ENCODE peak calls at places on chromosome 1, in eight cellular contexts. Q is GM12892, N is progenitor cell of endocrine pancreas, K is heart right ventricle, B is pancreas, S is lower lobe of right lung, E is ELR, M is right lobe of liver. P is an unnamed sample.

GRCh38 chr1:211736351-211736915 is 61.0 kb upstream of the NEK2 start:
- DNase-seq in Q (no peak), N (no peak), K (no peak), B (no peak), S (no peak), E (no peak), M (no peak), P (no peak)

GRCh38 chr1:87398644-87399043 is 70.0 kb downstream of the LMO4 start:
- DNase-seq in Q (no peak), N (no peak), K (no peak), B (no peak), S (no peak), E (peak; percentile 47), M (no peak), P (no peak)

GRCh38 chr1:214823311-214824117 is 220.5 kb downstream of the CENPF start:
- DNase-seq in Q (no peak), N (no peak), K (no peak), B (no peak), S (no peak), E (no peak), M (no peak), P (no peak)

GRCh38 chr1:6163191-6163972 is 16.7 kb downstream of the CHD5 start:
- DNase-seq in Q (no peak), N (no peak), K (no peak), B (no peak), S (no peak), E (no peak), M (no peak), P (no peak)

GRCh38 chr1:234322979-234323378 is 50.3 kb upstream of the COA6 start:
- DNase-seq in Q (peak; percentile 24), N (no peak), K (peak; percentile 38), B (peak; percentile 33), S (peak; percentile 78), E (peak; percentile 57), M (no peak), P (no peak)

GRCh38 chr1:84103197-84103992 is 40.7 kb upstream of the PRKACB start:
- DNase-seq in Q (no peak), N (no peak), K (no peak), B (no peak), S (no peak), E (peak; percentile 91), M (no peak), P (no peak)

GRCh38 chr1:185155600-185156320 is 993 bp downstream of the TRMT1L start:
- DNase-seq in Q (no peak), N (no peak), K (no peak), B (no peak), S (no peak), E (peak; percentile 62), M (no peak), P (no peak)

GRCh38 chr1:82185084-82185483 is 384.4 kb downstream of the ADGRL2 start:
- DNase-seq in Q (no peak), N (no peak), K (no peak), B (no peak), S (no peak), E (no peak), M (no peak), P (no peak)

GRCh38 chr1:30955448-30956015 is 47.0 kb upstream of the SDC3 start:
- DNase-seq in Q (no peak), N (no peak), K (no peak), B (no peak), S (no peak), E (peak; percentile 31), M (no peak), P (no peak)

GRCh38 chr1:88655685-88656299 is 28.3 kb upstream of the PKN2 start:
- DNase-seq in Q (no peak), N (no peak), K (no peak), B (no peak), S (no peak), E (peak; percentile 49), M (no peak), P (no peak)

P was measured in GM12864.